ENCODE peak calls at places on chromosomes 4 and X, in ten cellular contexts. R, H, D, I, X, Q, V, O, M and B are unnamed samples. For H3K4me1, the result is how much of the 10 kb centered on the place peaks cover.

GRCh38 chr4:86960557-86960959 is 25.7 kb downstream of the AFF1 start:
- DNase-seq in R (peak), H (no peak), D (no peak), I (no peak), X (no peak), Q (no peak), V (no peak), O (no peak), M (no peak), B (peak)

GRCh38 chr4:21979196-21979595 is 30.6 kb upstream of the KCNIP4 start:
- DNase-seq in R (no peak), H (no peak), D (no peak), I (no peak), X (no peak), Q (no peak), V (no peak), O (no peak), M (no peak), B (peak)

GRCh38 chr4:159175165-159175988 is 72.5 kb downstream of the RAPGEF2 start:
- DNase-seq in R (peak), H (peak), D (peak), I (no peak), X (peak), Q (peak), V (peak), O (peak), M (peak), B (peak)

GRCh38 chr4:119299221-119300071 is 22.5 kb downstream of the FABP2 start:
- DNase-seq in R (peak), H (peak), D (no peak), I (no peak), X (no peak), Q (no peak), V (no peak), O (no peak), M (no peak), B (peak)

GRCh38 chr4:133149932-133150642 is 993 bp downstream of the PCDH10 start:
- DNase-seq in R (peak), H (peak), D (no peak), I (no peak), X (no peak), Q (no peak), V (no peak), O (no peak), M (no peak), B (no peak)

GRCh38 chr4:103067841-103068547 is 8.6 kb downstream of the SLC9B2 start:
- DNase-seq in R (no peak), H (no peak), D (no peak), I (no peak), X (no peak), Q (no peak), V (no peak), O (no peak), M (no peak), B (peak)

GRCh38 chrX:12162420-12162819 is 24.1 kb downstream of the FRMPD4 start:
- DNase-seq in R (no peak), H (no peak), D (no peak), I (no peak), X (no peak), Q (no peak), V (no peak), O (no peak), M (no peak), B (no peak)

GRCh38 chr4:170589597-170590191 is 499.9 kb upstream of the AADAT start:
- DNase-seq in R (no peak), H (peak), D (no peak), I (no peak), X (no peak), Q (no peak), V (no peak), O (no peak), M (no peak), B (peak)

GRCh38 chr4:20178902-20179576 is 72.7 kb upstream of the SLIT2 start:
- DNase-seq in R (no peak), H (peak), D (no peak), I (no peak), X (no peak), Q (no peak), V (no peak), O (no peak), M (no peak), B (no peak)

GRCh38 chrX:112746812-112747630 is 67.3 kb upstream of the LHFPL1 start:
- DNase-seq in R (peak), H (no peak), D (no peak), I (no peak), X (no peak), Q (no peak), V (no peak), O (no peak), M (no peak), B (peak)

GRCh38 chr4:92968556-92968955 is 664.8 kb downstream of the GRID2 start:
- DNase-seq in R (no peak), H (no peak), D (no peak), I (no peak), X (no peak), Q (no peak), V (no peak), O (no peak), M (no peak), B (no peak)

GRCh38 chr4:8759987-8760386 is 111.7 kb downstream of the HMX1 start:
- DNase-seq in R (no peak), H (no peak), D (peak), I (no peak), X (no peak), Q (no peak), V (no peak), O (no peak), M (no peak), B (no peak)

GRCh38 chr4:71380721-71381120 is 41.9 kb downstream of the SLC4A4 start:
- DNase-seq in R (peak), H (no peak), D (no peak), I (no peak), X (no peak), Q (no peak), V (no peak), O (no peak), M (no peak), B (peak)

GRCh38 chrX:70478521-70478920 is 33.9 kb downstream of the DLG3 start:
- DNase-seq in R (no peak), H (no peak), D (no peak), I (no peak), X (no peak), Q (no peak), V (no peak), O (no peak), M (no peak), B (no peak)

GRCh38 chrX:397575-397974 is 10.9 kb upstream of the PPP2R3B start:
- DNase-seq in R (peak), H (peak), D (no peak), I (peak), X (no peak), Q (no peak), V (no peak), O (no peak), M (no peak), B (no peak)

GRCh38 chr4:152189451-152190179 is 346.3 kb downstream of the FBXW7 start:
- DNase-seq in R (no peak), H (no peak), D (no peak), I (no peak), X (no peak), Q (no peak), V (no peak), O (no peak), M (no peak), B (no peak)

GRCh38 chrX:22135171-22135711 is 103.1 kb downstream of the PHEX start:
- DNase-seq in R (peak), H (no peak), D (no peak), I (no peak), X (peak), Q (no peak), V (no peak), O (no peak), M (no peak), B (peak)

GRCh38 chrX:22134681-22135080 is 102.6 kb downstream of the PHEX start:
- DNase-seq in R (peak), H (no peak), D (no peak), I (no peak), X (no peak), Q (no peak), V (no peak), O (no peak), M (no peak), B (peak)

GRCh38 chrX:22141061-22141460 is 108.9 kb downstream of the PHEX start:
- DNase-seq in R (no peak), H (no peak), D (no peak), I (no peak), X (no peak), Q (no peak), V (no peak), O (no peak), M (no peak), B (peak)

GRCh38 chrX:22136711-22137110 is 104.6 kb downstream of the PHEX start:
- DNase-seq in R (no peak), H (no peak), D (no peak), I (no peak), X (no peak), Q (no peak), V (no peak), O (no peak), M (no peak), B (no peak)

GRCh38 chrX:22135994-22136684 is 104.0 kb downstream of the PHEX start:
- DNase-seq in R (peak), H (peak), D (no peak), I (no peak), X (no peak), Q (no peak), V (no peak), O (no peak), M (no peak), B (peak)
- H3K27ac ChIP-seq in R (no peak), H (no peak), D (no peak), I (no peak), X (peak), Q (no peak), V (no peak), O (peak), M (no peak), B (peak)

GRCh38 chr4:184647391-184648101 is 1.7 kb downstream of the CASP3 start:
- DNase-seq in R (peak), H (peak), D (no peak), I (no peak), X (no peak), Q (no peak), V (no peak), O (no peak), M (no peak), B (peak)

GRCh38 chr4:184648220-184649025 is 824 bp downstream of the CASP3 start:
- DNase-seq in R (peak), H (peak), D (peak), I (peak), X (no peak), Q (peak), V (no peak), O (peak), M (peak), B (peak)

GRCh38 chr4:184643726-184644125 is 5.5 kb downstream of the CASP3 start:
- DNase-seq in R (no peak), H (no peak), D (no peak), I (no peak), X (no peak), Q (no peak), V (no peak), O (no peak), M (no peak), B (no peak)

GRCh38 chr4:184644553-184645307 is 4.5 kb downstream of the CASP3 start:
- DNase-seq in R (no peak), H (peak), D (no peak), I (no peak), X (no peak), Q (no peak), V (no peak), O (no peak), M (no peak), B (peak)

DNA sequence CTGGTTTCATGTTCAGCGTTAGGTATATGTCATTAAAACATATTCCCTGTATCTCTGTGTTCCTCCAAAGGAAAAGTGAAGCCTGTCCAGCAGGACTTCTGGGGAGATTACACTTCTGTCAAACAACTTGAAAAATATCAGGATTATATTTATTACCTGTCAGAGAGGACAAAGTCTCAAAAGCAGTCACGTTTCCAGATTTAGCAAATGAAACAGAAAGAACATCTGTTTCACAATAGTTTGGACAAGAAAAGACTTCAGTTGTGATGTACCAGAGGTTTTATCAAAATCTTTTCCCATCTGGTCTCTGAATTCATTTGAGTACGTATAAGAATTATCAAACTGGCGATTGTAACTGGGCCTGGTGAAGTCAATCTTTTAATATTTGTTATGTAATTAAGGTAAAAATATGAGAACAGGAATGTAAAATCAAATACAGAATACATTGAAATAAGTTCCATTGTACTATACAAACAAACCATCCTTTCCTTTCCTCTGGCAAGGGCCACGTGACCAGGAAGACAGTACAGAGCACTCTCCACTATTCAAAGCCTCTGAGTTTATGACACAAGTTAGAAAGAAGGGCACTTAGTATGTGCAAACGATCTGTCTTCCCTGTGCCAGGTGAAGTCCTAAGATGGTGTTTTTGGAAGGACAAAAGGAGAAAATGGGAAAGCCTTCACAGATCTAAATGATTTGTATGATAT is 3.2 kb downstream of the CASP3 start:
- DNase-seq in R (peak), H (no peak), D (no peak), I (no peak), X (no peak), Q (no peak), V (no peak), O (no peak), M (no peak), B (no peak)
- H3K4me1 ChIP-seq in R (under half), H (half or more), D (under half), I (under half), X (under half), Q (under half), V (under half), O (under half), M (half or more), B (under half)

DNA sequence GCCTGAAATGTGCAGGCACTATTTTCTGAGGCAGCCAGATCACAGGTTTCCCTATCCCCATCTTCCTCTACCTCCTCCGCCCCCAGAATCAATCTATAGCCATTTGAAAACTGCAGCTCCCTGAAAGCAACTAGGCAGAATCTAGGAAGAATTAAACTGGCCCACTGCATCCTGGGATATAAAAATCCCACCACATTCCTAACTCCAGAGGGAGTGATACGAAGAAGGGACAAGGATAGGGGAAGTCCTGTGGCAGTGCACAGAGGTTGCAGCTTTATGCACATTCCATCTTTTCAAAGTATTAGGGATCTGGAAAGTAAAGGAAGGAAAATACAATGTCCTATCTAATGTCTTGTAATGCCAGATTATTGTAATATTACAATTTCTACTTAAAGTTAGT is 18.3 kb upstream of the HERC3 start:
- DNase-seq in R (peak), H (peak), D (no peak), I (no peak), X (no peak), Q (no peak), V (no peak), O (no peak), M (no peak), B (peak)
- H3K4me3 ChIP-seq in R (no peak), H (no peak), D (no peak), I (no peak), X (no peak), Q (no peak), V (no peak), O (no peak), M (no peak), B (no peak)

GRCh38 chrX:48540015-48540350 is 469 bp downstream of the TBC1D25 start:
- DNase-seq in R (peak), H (no peak), D (no peak), I (peak), X (no peak), Q (no peak), V (no peak), O (peak), M (peak), B (peak)

GRCh38 chrX:48538641-48539344 is 721 bp upstream of the TBC1D25 start:
- DNase-seq in R (no peak), H (no peak), D (no peak), I (no peak), X (no peak), Q (no peak), V (no peak), O (no peak), M (peak), B (no peak)

GRCh38 chrX:48541140-48541814 is 1.8 kb downstream of the TBC1D25 start:
- DNase-seq in R (no peak), H (no peak), D (no peak), I (no peak), X (no peak), Q (no peak), V (no peak), O (no peak), M (no peak), B (no peak)

GRCh38 chrX:48539345-48540014 is at the start of gene TBC1D25:
- DNase-seq in R (peak), H (peak), D (peak), I (peak), X (peak), Q (peak), V (peak), O (peak), M (peak), B (peak)

DNA sequence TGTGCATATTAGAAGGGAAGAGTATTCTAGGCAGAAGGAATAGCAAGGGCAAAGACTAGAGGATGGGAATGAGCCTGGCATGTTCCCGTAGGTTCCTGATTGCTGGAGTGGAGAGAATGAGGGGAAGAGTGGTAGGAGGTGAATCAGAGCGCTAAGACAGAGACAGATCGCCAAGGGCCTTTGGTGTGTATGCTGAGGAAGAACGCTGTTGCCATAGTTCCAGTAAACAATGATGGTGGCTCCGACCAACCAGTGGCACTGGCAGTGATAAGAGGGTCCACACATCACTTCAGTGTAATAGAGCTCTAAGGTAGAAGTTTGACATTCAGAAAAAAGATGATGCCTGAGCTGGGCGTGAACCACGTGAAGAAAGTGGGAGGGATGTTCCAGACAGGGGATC is 966 bp downstream of the TBC1D25 start:
- DNase-seq in R (no peak), H (no peak), D (no peak), I (no peak), X (no peak), Q (no peak), V (no peak), O (no peak), M (no peak), B (no peak)
- H3K27ac ChIP-seq in R (peak), H (no peak), D (peak), I (peak), X (peak), Q (peak), V (no peak), O (peak), M (peak), B (no peak)

GRCh38 chrX:154046262-154046771 is 26.6 kb upstream of the IRAK1 start:
- DNase-seq in R (peak), H (no peak), D (no peak), I (peak), X (no peak), Q (no peak), V (no peak), O (peak), M (no peak), B (peak)

GRCh38 chrX:154047266-154047665 is 27.6 kb upstream of the IRAK1 start:
- DNase-seq in R (peak), H (no peak), D (no peak), I (no peak), X (no peak), Q (no peak), V (no peak), O (no peak), M (no peak), B (no peak)

GRCh38 chrX:154040863-154041262 is 21.2 kb upstream of the IRAK1 start:
- DNase-seq in R (no peak), H (no peak), D (no peak), I (no peak), X (no peak), Q (no peak), V (no peak), O (no peak), M (no peak), B (no peak)

GRCh38 chrX:154043003-154043402 is 23.3 kb upstream of the IRAK1 start:
- DNase-seq in R (peak), H (no peak), D (no peak), I (no peak), X (no peak), Q (no peak), V (no peak), O (no peak), M (no peak), B (peak)

GRCh38 chrX:154044045-154044444 is 24.3 kb upstream of the IRAK1 start:
- DNase-seq in R (no peak), H (no peak), D (no peak), I (no peak), X (no peak), Q (no peak), V (no peak), O (no peak), M (no peak), B (no peak)
- H3K4me1 ChIP-seq in R (under half), H (under half), D (half or more), I (under half), X (under half), Q (under half), V (under half), O (under half), M (under half), B (half or more)

DNA sequence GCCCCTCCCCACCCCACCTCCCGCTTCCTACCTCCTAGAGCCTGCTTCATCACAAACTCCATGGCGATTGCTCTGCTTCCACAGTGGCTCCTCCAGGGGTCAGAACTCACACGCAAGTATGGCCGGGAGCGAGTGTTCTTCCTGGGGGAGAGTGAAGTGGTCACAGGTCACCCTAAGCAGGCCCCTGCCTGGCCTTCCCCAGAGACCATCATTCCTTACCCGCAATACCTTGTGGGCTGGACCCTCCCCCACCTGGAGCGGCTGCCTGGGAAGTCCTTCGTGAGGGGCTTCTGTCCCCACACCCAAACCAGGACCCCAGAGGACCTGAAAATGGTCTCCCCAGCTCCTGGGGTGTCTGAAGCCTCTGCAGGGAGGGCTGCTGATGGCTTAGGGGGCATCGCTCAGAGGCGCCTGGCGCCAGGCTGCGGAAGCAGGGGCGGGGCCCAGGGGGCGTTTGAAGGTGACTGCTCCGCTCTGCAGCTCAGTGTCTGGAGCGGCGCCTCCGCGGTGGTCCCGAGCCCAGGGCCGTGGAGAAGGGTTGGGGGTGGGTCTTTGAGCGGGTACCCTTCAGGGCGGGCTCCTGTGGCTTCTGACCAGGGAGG is 1.4 kb downstream of the CPLX1 start:
- DNase-seq in R (no peak), H (peak), D (no peak), I (no peak), X (no peak), Q (no peak), V (no peak), O (no peak), M (no peak), B (no peak)
- H3K4me3 ChIP-seq in R (no peak), H (peak), D (no peak), I (no peak), X (no peak), Q (no peak), V (no peak), O (no peak), M (no peak), B (no peak)

GRCh38 chrX:154419688-154420401 is 8.5 kb downstream of the TAFAZZIN start:
- DNase-seq in R (no peak), H (no peak), D (no peak), I (no peak), X (no peak), Q (no peak), V (no peak), O (no peak), M (no peak), B (no peak)
- H3K27ac ChIP-seq in R (no peak), H (no peak), D (no peak), I (no peak), X (no peak), Q (no peak), V (no peak), O (no peak), M (no peak), B (no peak)

GRCh38 chr4:88610771-88611170 is 18.5 kb downstream of the HERC3 start:
- DNase-seq in R (peak), H (no peak), D (no peak), I (no peak), X (no peak), Q (no peak), V (no peak), O (peak), M (no peak), B (peak)
- H3K4me1 ChIP-seq in R (under half), H (under half), D (under half), I (under half), X (half or more), Q (under half), V (under half), O (under half), M (half or more), B (half or more)

GRCh38 chrX:133413218-133413925 is 1.9 kb downstream of the GPC4 start:
- DNase-seq in R (no peak), H (peak), D (no peak), I (no peak), X (no peak), Q (no peak), V (no peak), O (no peak), M (no peak), B (no peak)
- H3K4me3 ChIP-seq in R (peak), H (peak), D (peak), I (peak), X (peak), Q (no peak), V (peak), O (peak), M (no peak), B (peak)